ENCODE peak calls at places on chromosomes 11 and 22, in five cellular contexts. O is adrenal gland, V is nephron progenitor cell, L is BE2C, X is RWPE1. R is an unnamed sample.

GRCh38 chr11:119727523-119728081 is 1.4 kb downstream of the NECTIN1 start:
- DNase-seq in O (no peak), V (peak; percentile 63), L (no peak), X (no peak), R (peak; percentile 51)

GRCh38 chr11:82864268-82864667 is 36.0 kb downstream of the PRCP start:
- DNase-seq in O (peak; percentile 75), V (peak; percentile 31), L (peak; percentile 63), X (peak; percentile 64), R (peak; percentile 53)

GRCh38 chr22:43263645-43264514 is 76.9 kb upstream of the TTLL12 start:
- DNase-seq in O (peak; percentile 51), V (no peak), L (peak; percentile 83), X (peak; percentile 59), R (no peak)

GRCh38 chr11:70378506-70379134 is 19.7 kb upstream of the CTTN start:
- DNase-seq in O (no peak), V (no peak), L (no peak), X (no peak), R (no peak)

GRCh38 chr11:73729594-73730206 is 31.2 kb downstream of the RAB6A start:
- DNase-seq in O (no peak), V (peak; percentile 16), L (peak; percentile 62), X (peak; percentile 8), R (peak; percentile 60)

GRCh38 chr11:131666617-131667016 is 296.2 kb downstream of the NTM start:
- DNase-seq in O (no peak), V (no peak), L (no peak), X (no peak), R (no peak)

GRCh38 chr11:61897387-61898246 is 6.3 kb upstream of the FADS3 start:
- DNase-seq in O (peak; percentile 67), V (peak; percentile 91), L (peak; percentile 78), X (peak; percentile 45), R (peak; percentile 92)

GRCh38 chr11:128574576-128575011 is 12.8 kb downstream of the ETS1 start:
- DNase-seq in O (no peak), V (no peak), L (no peak), X (no peak), R (no peak)

GRCh38 chr11:96228472-96228871 is 114.5 kb downstream of the MAML2 start:
- DNase-seq in O (peak; percentile 67), V (no peak), L (peak; percentile 28), X (peak; percentile 77), R (no peak)

GRCh38 chr11:15629690-15630321 is 515.1 kb downstream of the INSC start:
- DNase-seq in O (peak; percentile 20), V (peak; percentile 53), L (no peak), X (peak; percentile 7), R (peak; percentile 59)

GRCh38 chr11:85694385-85694980 is 8.5 kb upstream of the CCDC89 start:
- DNase-seq in O (no peak), V (no peak), L (no peak), X (peak; percentile 39), R (no peak)
- TF ChIP-seq CTCF in O (peak; percentile 24), V (peak; percentile 35), L (peak; percentile 48), X (peak; percentile 52), R (no peak)

DNA sequence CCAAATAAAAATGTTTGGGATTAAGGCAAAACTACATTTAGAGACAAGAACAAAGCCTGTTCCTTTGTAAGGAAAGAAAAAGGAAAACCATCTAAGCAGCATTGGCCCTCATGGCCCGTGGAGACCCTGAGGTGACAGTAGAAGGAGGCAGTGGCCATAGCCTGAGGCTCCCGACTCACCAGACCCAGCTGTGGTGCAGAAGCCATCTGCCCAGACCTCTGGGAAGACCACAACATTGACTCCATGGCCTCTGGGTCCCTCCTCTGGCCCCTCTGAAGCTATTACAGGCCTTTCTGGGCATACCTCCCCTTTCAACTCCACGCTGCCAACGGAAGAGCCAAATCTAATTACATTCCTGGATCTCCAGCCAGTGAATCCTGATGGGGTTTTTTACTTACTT is 6.4 kb downstream of the PRAME start:
- DNase-seq in O (no peak), V (no peak), L (peak; percentile 71), X (no peak), R (peak; percentile 73)
- TF ChIP-seq CTCF in O (no peak), V (no peak), L (peak; percentile 59), X (no peak), R (no peak)

DNA sequence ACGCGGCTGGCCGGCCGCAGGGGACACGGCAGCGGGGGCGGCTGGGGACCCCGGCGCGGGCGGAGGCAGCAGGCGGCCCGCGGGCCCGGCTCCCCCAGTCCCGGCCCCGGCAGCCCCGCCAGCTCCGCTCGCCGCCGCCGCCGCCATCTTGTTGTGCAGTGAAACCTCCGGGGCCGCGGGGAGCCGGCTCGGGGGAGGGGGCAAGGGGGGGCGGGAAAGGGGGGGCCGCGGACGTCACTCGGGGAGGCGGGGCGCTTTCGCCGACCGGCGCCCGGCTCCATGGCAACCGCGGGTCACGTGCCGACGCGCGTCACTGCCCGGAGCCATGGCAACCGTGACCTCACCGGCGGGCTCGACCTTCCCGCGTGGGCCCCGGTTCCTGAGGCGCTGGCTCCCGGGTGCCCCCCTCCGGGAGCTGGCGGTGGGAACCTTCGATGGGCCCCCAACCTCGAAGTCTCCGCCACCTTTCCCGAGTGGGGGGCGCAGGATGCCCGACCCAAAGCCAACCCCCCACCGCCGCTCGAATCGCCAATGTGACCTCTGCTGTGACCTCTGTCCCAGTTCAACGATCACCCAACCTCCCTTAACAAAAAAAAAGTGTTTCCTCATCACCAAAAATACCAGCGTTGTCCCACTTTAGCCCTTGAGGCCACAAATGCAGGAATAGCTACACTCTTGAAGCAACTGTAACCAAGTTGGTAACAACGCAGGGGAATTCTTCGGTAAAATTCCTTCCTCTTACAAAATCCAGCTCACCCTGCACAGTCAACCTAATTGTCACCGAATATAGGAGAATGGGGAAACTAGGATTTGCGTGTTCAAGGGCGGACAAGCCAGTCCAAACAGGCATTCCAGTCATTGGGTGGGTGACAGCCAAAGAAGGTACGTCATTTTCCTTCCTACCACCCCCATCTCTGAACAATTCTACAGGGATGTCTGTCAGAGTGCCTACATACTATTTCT is at the start of gene SIK3:
- DNase-seq in O (peak; percentile 95), V (peak; percentile 94), L (peak; percentile 96), X (peak; percentile 98), R (peak; percentile 92)
- TF ChIP-seq CTCF in O (peak; percentile 50), V (no peak), L (no peak), X (no peak), R (no peak)

GRCh38 chr11:90148900-90149299 is 14.4 kb downstream of the NAALAD2 start:
- DNase-seq in O (no peak), V (no peak), L (no peak), X (no peak), R (no peak)
- TF ChIP-seq CTCF in O (peak; percentile 9), V (peak; percentile 13), L (peak; percentile 21), X (no peak), R (peak; percentile 34)

GRCh38 chr11:1483445-1483961 is 3.1 kb downstream of the MOB2 start:
- DNase-seq in O (no peak), V (no peak), L (no peak), X (no peak), R (no peak)

GRCh38 chr11:1484061-1484671 is 2.4 kb downstream of the MOB2 start:
- DNase-seq in O (no peak), V (no peak), L (peak; percentile 3), X (no peak), R (no peak)

GRCh38 chr11:1481861-1482441 is 4.6 kb downstream of the MOB2 start:
- DNase-seq in O (no peak), V (no peak), L (peak; percentile 1), X (no peak), R (no peak)

GRCh38 chr11:1481483-1481825 is 5.1 kb downstream of the MOB2 start:
- DNase-seq in O (no peak), V (no peak), L (peak; percentile 1), X (no peak), R (peak; percentile 31)

DNA sequence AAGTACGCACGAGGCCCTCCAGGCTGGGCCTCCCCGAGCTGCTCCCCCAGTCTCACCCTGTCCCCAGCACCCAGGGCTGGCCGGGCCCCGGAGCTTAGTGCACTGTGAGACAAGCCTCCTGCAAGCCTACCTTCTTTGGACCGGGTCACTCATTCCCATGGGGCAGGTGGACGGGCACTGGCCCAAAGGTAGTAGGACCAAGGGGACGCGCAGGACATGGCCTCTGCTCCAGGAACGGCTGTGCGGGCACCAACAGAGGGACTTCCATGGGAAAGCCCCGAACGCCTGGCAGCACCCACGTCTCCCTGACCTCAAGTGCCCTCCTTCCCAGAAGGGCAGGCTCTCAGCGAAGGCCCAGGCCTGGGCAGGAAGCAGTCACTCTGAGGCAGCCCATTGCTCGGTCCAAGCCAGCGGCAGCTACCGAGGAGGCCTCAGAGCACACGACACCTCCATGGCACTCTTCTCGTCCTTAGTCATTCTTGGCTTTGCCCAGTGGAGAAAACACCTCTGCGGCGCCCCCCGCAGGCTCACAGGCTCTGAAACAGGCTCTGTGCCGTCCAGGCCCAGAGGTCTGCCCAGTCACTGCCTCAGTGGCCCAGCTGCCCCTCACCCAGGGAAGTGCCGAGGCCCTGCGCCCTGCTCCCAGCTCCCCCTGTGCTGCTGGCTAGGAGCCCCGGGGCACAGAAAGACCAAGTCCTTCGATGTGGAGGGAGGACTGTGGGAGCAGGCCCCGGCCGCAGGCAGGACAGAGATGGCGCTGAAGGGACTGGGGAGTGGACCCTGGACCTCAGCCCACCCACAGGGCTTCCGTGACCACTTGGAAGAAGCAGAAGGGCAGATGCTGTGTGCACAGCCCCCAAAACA is 3.8 kb downstream of the MOB2 start:
- DNase-seq in O (no peak), V (no peak), L (peak; percentile 4), X (no peak), R (no peak)
- TF ChIP-seq CTCF in O (no peak), V (no peak), L (no peak), X (no peak), R (no peak)

GRCh38 chr22:37953437-37954179 is at the start of the genes C22orf23 and POLR2F:
- DNase-seq in O (peak; percentile 96), V (peak; percentile 98), L (peak; percentile 97), X (peak; percentile 95), R (peak; percentile 98)
- TF ChIP-seq CTCF in O (no peak), V (no peak), L (no peak), X (no peak), R (no peak)

GRCh38 chr11:36622431-36623136 is 24.5 kb upstream of the RAG2 start:
- DNase-seq in O (no peak), V (no peak), L (peak; percentile 30), X (peak; percentile 26), R (no peak)
- TF ChIP-seq CTCF in O (no peak), V (peak; percentile 29), L (peak; percentile 72), X (peak; percentile 52), R (no peak)

DNA sequence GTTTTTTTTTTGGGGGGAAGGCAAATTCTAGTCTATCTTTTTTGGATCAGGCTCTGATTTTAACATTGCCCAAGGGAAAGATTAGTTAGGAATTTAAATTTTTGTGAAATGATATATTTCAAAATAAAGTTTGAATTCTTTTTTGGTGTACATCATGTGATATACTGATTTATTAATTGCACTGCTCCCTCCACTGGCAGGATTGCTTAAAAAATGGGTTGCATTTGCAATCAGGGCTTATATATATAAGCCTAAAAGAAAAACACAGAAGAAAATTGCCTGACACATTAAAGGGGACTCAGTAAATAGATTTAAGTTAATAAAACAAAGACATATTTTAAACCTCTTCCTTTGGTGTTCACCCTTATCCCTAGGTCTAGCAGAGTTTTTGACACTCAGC is 1.2 kb downstream of the DYNC2H1 start:
- DNase-seq in O (no peak), V (no peak), L (no peak), X (peak; percentile 33), R (no peak)
- TF ChIP-seq CTCF in O (no peak), V (no peak), L (peak; percentile 41), X (peak; percentile 37), R (no peak)

R was measured in glutamatergic neuron.